ENCODE peak calls at places on chromosomes 11 and 22, in nine cellular contexts. A is right lobe of liver, Q is Peyer's patch, O is vagina, T is ovary, N is lower leg skin, L is esophagus squamous epithelium, P is HCT116, C is A549. I is an unnamed sample.

GRCh38 chr11:125378083-125378482 is 118.0 kb downstream of the FEZ1 start:
- DNase-seq in P (no peak), Q (no peak), N (no peak), O (no peak), T (no peak), L (no peak), C (no peak), A (no peak), I (no peak)

GRCh38 chr22:30949934-30950660 is 18.5 kb downstream of the MORC2 start:
- DNase-seq in Q (no peak), N (no peak), C (no peak), L (no peak), O (no peak), P (no peak), A (no peak), T (no peak), I (no peak)

GRCh38 chr11:57340228-57340627 is 2.1 kb downstream of the P2RX3 start:
- DNase-seq in A (no peak), L (no peak), N (no peak), O (no peak), C (no peak), T (no peak), P (no peak), Q (no peak), I (no peak)

GRCh38 chr22:46561435-46561905 is 24.1 kb upstream of the CELSR1 start:
- DNase-seq in L (no peak), A (no peak), C (peak), T (no peak), N (no peak), O (no peak), P (peak), Q (no peak), I (no peak)

GRCh38 chr11:17927041-17927440 is 85.8 kb downstream of the SERGEF start:
- DNase-seq in L (no peak), Q (no peak), N (no peak), T (no peak), P (no peak), O (no peak), A (no peak), C (no peak), I (no peak)

GRCh38 chr11:63490551-63491239 is at the start of gene PLAAT5:
- DNase-seq in C (no peak), T (peak), N (no peak), P (no peak), Q (no peak), L (no peak), A (no peak), O (no peak), I (no peak)

GRCh38 chr11:114377612-114378267 is 22.6 kb downstream of the C11orf71 start:
- DNase-seq in T (no peak), Q (no peak), A (no peak), N (no peak), P (no peak), L (no peak), O (no peak), C (no peak), I (no peak)

GRCh38 chr11:6609502-6610015 is 2.5 kb downstream of the TAF10 start:
- DNase-seq in P (no peak), C (no peak), L (no peak), O (peak), A (no peak), Q (peak), T (no peak), N (peak), I (no peak)

GRCh38 chr11:69265210-69265609 is 28.7 kb upstream of the MYEOV start:
- DNase-seq in L (no peak), C (no peak), A (no peak), O (no peak), Q (no peak), T (no peak), N (no peak), P (no peak), I (no peak)

GRCh38 chr22:32444068-32444467 is 20.2 kb downstream of the BPIFC start:
- DNase-seq in L (no peak), O (no peak), Q (no peak), A (peak), P (peak), T (no peak), C (peak), N (no peak), I (no peak)

GRCh38 chr22:17753401-17753989 is 20.8 kb downstream of the BID start:
- DNase-seq in N (no peak), A (peak), O (no peak), Q (no peak), T (no peak), P (no peak), C (no peak), L (no peak), I (no peak)

GRCh38 chr11:94751216-94751612 is 16.9 kb upstream of the AMOTL1 start:
- DNase-seq in C (no peak), L (no peak), A (no peak), T (no peak), Q (no peak), N (no peak), P (no peak), O (no peak), I (no peak)

GRCh38 chr22:44399196-44399837 is 86.6 kb upstream of the SHISAL1 start:
- DNase-seq in L (no peak), P (no peak), C (no peak), A (no peak), O (peak), N (no peak), T (no peak), Q (peak), I (no peak)

GRCh38 chr11:132496341-132496740 is 1036.0 kb downstream of the OPCML start:
- DNase-seq in C (no peak), N (no peak), P (no peak), A (no peak), O (no peak), L (no peak), Q (no peak), T (no peak), I (no peak)

DNA sequence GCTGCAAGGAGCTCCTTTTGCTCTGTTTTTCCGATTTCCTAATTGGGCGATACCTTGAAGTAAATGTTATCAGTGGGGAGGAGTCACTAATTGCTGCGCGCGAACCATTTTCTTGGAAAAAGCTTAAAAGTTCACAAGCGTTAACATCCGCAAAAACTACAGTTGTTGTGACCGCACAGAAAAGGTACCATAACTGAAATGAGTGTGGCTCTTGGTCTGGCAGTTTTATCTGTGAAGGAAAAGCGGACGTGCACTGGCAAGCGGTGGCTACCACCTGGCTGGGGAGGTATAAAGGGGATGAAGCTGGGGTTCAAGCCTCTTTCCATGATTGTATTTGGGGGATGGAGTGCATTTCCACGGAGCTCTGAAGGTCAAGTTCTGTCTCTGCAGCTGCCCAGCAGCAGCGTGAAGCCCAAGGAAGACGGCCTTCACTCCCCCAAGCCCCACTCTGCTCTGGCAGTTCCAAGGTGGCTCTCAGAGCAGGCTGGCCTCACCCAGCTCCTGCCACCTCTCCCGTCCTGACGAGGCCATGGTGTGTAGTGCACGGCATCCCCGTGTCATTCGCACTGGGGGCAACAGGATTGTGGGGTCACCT is 27.5 kb downstream of the MOV10L1 start:
- DNase-seq in O (no peak), Q (no peak), C (no peak), T (no peak), A (no peak), L (no peak), P (no peak), N (no peak), I (no peak)
- TF ChIP-seq POLR2A in O (no peak), Q (no peak), C (no peak), T (no peak), A (no peak), L (no peak), P (no peak), N (no peak), I (no peak)

DNA sequence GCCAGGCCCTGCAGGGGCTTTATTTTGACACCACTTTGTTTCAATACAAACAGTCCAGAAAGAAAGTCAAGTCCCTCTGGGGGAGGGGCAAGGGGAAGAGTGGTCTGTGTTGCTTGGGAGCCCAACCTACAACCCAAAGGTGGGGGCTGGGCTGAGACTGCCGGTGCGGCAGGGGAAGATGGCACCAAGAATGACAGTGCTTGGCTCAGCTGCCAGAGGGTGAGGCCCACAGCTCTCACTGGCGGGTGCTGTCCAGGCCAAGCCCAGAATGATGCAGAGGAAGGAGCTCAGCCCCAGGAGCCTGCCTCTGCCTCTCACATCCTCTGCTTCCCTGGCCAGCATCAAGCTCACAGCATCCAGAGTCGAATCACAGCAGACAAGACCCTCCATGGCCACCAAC is 12.4 kb downstream of the ARFGAP2 start:
- DNase-seq in L (no peak), O (no peak), C (no peak), N (no peak), Q (no peak), T (no peak), A (no peak), P (no peak), I (no peak)
- TF ChIP-seq POLR2A in L (no peak), O (no peak), C (no peak), N (no peak), Q (no peak), T (no peak), A (no peak), P (no peak), I (no peak)

GRCh38 chr11:74729397-74729796 is 1.8 kb downstream of the CHRDL2 start:
- DNase-seq in L (no peak), P (no peak), Q (no peak), N (no peak), O (no peak), C (no peak), T (no peak), A (no peak), I (no peak)

GRCh38 chr11:74736031-74736430 is 4.8 kb upstream of the CHRDL2 start:
- DNase-seq in N (no peak), T (no peak), P (no peak), O (no peak), L (no peak), Q (no peak), A (no peak), C (no peak), I (no peak)

GRCh38 chr11:74735566-74735965 is 4.3 kb upstream of the CHRDL2 start:
- DNase-seq in T (no peak), Q (no peak), L (no peak), C (no peak), N (no peak), P (no peak), O (no peak), A (no peak), I (no peak)

GRCh38 chr11:74730601-74731260 is 495 bp downstream of the CHRDL2 start:
- DNase-seq in L (no peak), C (no peak), P (no peak), A (no peak), T (no peak), Q (no peak), N (no peak), O (peak), I (no peak)

DNA sequence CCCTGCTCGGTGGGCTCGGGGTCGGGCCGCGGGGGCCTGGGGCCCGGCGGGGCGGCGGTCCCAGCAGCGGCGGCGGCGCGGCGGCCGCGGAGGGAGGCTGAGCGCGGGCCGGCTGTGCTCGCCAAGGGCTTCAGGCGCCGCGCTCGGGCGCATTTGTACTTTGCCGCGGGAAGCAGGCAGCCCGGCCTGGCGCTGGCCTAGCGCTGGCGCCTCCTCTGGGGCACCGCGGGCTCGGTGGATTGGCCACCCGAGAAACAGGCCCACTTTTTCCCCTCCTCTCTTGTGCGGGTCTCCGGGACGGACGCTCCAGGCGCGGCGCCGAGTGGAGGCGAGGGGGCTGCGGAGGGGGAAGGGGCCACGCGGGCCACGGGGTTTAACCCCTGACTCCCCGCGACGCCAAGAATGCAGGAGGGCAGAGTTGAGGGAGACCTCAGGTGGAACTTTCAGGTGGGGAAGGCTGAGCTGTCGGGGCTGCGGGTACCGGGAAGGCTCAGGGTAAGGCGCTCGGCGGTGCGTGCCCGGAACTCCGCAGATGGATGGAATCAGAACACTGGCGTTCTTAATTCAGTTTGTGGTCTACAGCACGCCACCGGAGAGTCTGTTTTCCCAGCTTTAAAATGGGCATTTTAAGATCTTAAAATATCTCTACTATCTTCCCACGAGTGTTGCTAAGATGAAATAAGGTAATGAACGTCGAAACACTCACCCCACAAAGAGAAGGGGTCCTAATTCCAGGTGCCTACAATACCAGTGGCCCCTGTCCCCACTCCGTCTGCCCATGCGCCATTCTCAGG is at the start of gene CHRDL2:
- DNase-seq in L (no peak), A (peak), Q (no peak), C (no peak), N (no peak), T (no peak), O (no peak), P (no peak), I (peak)
- TF ChIP-seq POLR2A in L (no peak), A (no peak), Q (no peak), C (no peak), N (no peak), T (no peak), O (no peak), P (no peak), I (no peak)

DNA sequence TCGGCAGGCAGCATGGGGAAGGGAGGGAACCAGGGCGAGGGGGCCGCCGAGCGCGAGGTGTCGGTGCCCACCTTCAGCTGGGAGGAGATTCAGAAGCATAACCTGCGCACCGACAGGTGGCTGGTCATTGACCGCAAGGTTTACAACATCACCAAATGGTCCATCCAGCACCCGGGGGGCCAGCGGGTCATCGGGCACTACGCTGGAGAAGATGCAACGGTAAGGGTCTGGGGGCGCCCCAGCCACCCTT is 204 bp downstream of the FADS2 start:
- DNase-seq in Q (no peak), A (no peak), C (no peak), L (no peak), P (no peak), O (no peak), N (no peak), T (no peak), I (no peak)
- TF ChIP-seq POLR2A in Q (no peak), A (no peak), C (no peak), L (no peak), P (no peak), O (no peak), N (no peak), T (no peak), I (no peak)

DNA sequence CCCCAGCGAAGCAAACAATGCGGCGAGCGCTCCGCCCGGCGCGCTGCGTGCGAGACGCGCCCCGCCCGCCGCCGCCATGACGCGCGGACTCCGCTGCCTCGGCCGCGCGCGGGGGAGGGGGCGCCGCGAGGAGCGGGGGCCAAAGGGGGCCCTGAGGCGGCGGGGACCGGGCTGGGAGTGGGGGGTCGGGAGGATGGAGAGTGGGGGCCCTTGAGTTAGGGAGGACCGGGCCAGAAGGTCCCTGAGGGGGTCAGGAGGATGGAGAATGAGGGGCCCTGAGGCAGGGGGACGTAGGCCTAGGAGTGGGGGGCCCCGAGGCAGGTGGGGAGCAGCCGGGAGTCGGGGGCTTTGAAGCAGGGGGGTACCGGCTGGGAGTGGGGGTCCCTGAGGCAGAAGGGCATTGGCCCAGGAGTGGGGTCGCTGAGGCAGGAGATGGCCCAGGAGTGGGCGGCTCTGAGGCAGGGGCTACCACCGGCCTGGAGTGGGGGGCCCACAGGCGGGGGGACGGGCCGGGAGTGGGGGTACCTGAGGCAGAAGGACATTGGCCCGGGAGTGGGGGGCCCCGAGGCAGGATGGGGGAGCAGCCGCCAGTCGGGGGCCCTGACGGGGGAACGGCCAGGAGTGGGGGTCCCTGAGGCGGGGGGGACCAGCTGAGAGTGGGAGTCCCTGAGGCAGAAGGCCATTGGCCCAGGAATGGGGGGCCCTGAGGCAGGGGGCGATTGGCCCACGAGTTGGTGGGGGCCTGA is at the start of gene BRD1:
- DNase-seq in P (no peak), C (no peak), A (peak), L (no peak), T (peak), Q (peak), N (no peak), O (no peak), I (peak)
- TF ChIP-seq POLR2A in P (peak), C (peak), A (no peak), L (no peak), T (no peak), Q (no peak), N (no peak), O (peak), I (no peak)

GRCh38 chr11:59617876-59618275 is 2.3 kb upstream of the OSBP start:
- DNase-seq in L (no peak), C (no peak), P (no peak), O (no peak), T (no peak), Q (no peak), A (no peak), N (no peak), I (no peak)

GRCh38 chr11:59615637-59616395 is at the start of gene OSBP:
- DNase-seq in T (peak), O (peak), A (peak), C (peak), L (peak), Q (peak), P (peak), N (peak), I (peak)

GRCh38 chr11:59615132-59615636 is 390 bp downstream of the OSBP start:
- DNase-seq in N (peak), Q (peak), A (peak), L (peak), O (no peak), T (peak), C (peak), P (peak), I (peak)

GRCh38 chr11:59614277-59615131 is 1.1 kb downstream of the OSBP start:
- DNase-seq in L (no peak), C (no peak), O (peak), N (no peak), Q (no peak), T (no peak), A (no peak), P (no peak), I (no peak)

GRCh38 chr11:59616396-59616982 is 915 bp upstream of the OSBP start:
- DNase-seq in C (no peak), T (no peak), P (no peak), A (peak), Q (no peak), L (no peak), O (no peak), N (no peak), I (peak)
- TF ChIP-seq POLR2A in C (peak), T (peak), P (peak), A (peak), Q (no peak), L (no peak), O (no peak), N (no peak), I (peak)

GRCh38 chr11:65578667-65579066 is 2.8 kb downstream of the EHBP1L1 start:
- DNase-seq in A (peak), C (no peak), Q (no peak), L (no peak), T (no peak), N (no peak), P (no peak), O (no peak), I (no peak)
- TF ChIP-seq POLR2A in A (no peak), C (no peak), Q (no peak), L (no peak), T (no peak), N (no peak), P (no peak), O (no peak), I (no peak)

I was measured in upper lobe of left lung.